ENCODE peak calls at places on chromosomes 3 and 15, in five cellular contexts. O is heart left ventricle, X is transverse colon, Z is uterus, B is psoas muscle. C is an unnamed sample. For H3K4me1, the result is how much of the 10 kb centered on the place peaks cover.

GRCh38 chr3:43425829-43426228 is 139.5 kb downstream of the SNRK start:
- DNase-seq in O (no peak), X (no peak), Z (no peak), B (no peak), C (no peak)

GRCh38 chr3:145952541-145952940 is 208.4 kb downstream of the PLOD2 start:
- DNase-seq in O (no peak), X (no peak), Z (no peak), B (no peak), C (no peak)

GRCh38 chr3:185959609-185960517 is 22.0 kb upstream of the TRA2B start:
- DNase-seq in O (no peak), X (peak), Z (no peak), B (no peak), C (no peak)

GRCh38 chr3:46867550-46867898 is 4.3 kb upstream of the MYL3 start:
- DNase-seq in O (peak), X (peak), Z (peak), B (peak), C (peak)

GRCh38 chr3:59818033-59818936 is 768.5 kb upstream of the CFAP20DC start:
- DNase-seq in O (peak), X (peak), Z (peak), B (peak), C (peak)

GRCh38 chr3:38165722-38166387 is 518 bp downstream of the OXSR1 start:
- DNase-seq in O (peak), X (no peak), Z (no peak), B (no peak), C (peak)

GRCh38 chr3:71784914-71785593 is at the start of gene PROK2:
- DNase-seq in O (no peak), X (no peak), Z (no peak), B (peak), C (no peak)

GRCh38 chr15:62809106-62809967 is 233.2 kb upstream of the TPM1 start:
- DNase-seq in O (no peak), X (no peak), Z (no peak), B (no peak), C (no peak)

GRCh38 chr3:197278933-197279332 is 19.5 kb downstream of the DLG1 start:
- DNase-seq in O (no peak), X (no peak), Z (no peak), B (no peak), C (no peak)

GRCh38 chr3:189593581-189593980 is 37.6 kb upstream of the TP63 start:
- DNase-seq in O (no peak), X (no peak), Z (no peak), B (no peak), C (no peak)

GRCh38 chr3:153277029-153277428 is 115.0 kb downstream of the RAP2B start:
- DNase-seq in O (no peak), X (no peak), Z (no peak), B (no peak), C (no peak)

GRCh38 chr3:17740703-17741102 is 1.7 kb downstream of the TBC1D5 start:
- DNase-seq in O (no peak), X (no peak), Z (no peak), B (no peak), C (no peak)

GRCh38 chr3:137103739-137104138 is 146.0 kb downstream of the IL20RB start:
- DNase-seq in O (no peak), X (no peak), Z (no peak), B (no peak), C (no peak)

GRCh38 chr3:172092658-172093057 is 53.3 kb downstream of the FNDC3B start:
- DNase-seq in O (no peak), X (no peak), Z (no peak), B (no peak), C (no peak)
- H3K4me1 ChIP-seq in O (half or more), X (half or more), Z (under half), B (half or more), C (half or more)

GRCh38 chr3:133487920-133488540 is 85.5 kb upstream of the CDV3 start:
- DNase-seq in O (no peak), X (no peak), Z (no peak), B (no peak), C (no peak)
- TF ChIP-seq CTCF in O (peak), X (peak), Z (peak), B (peak), C (peak)

DNA sequence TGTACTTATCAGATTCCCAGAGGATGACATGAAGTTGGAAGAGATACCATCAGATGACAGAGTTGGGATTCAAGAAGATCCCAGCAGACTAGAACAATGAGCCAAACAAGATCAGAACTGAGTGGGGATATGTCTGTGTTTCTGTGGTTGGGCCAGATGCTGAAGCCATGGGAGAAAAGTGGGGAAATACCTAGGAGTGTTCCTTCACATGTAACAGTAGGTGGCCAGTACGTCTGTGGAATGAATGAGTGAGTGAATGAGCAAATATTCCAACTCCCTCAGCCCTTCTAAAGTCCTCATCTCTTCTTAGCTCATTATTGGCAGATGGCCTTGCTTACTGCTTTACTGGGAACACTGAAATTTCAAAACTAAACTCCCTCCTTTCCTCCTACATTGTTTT is 32.2 kb upstream of the GREM1 start:
- DNase-seq in O (no peak), X (no peak), Z (no peak), B (no peak), C (no peak)
- H3K4me1 ChIP-seq in O (under half), X (under half), Z (under half), B (under half), C (under half)

GRCh38 chr3:194339356-194339755 is 11.8 kb downstream of the CPN2 start:
- DNase-seq in O (no peak), X (no peak), Z (no peak), B (no peak), C (no peak)
- TF ChIP-seq CTCF in O (no peak), X (no peak), Z (no peak), B (no peak), C (no peak)

GRCh38 chr15:77494073-77494472 is 73.4 kb downstream of the HMG20A start:
- DNase-seq in O (no peak), X (no peak), Z (no peak), B (no peak), C (no peak)
- H3K4me1 ChIP-seq in O (half or more), X (under half), Z (under half), B (under half), C (under half)

GRCh38 chr3:29143151-29143550 is 137.7 kb upstream of the RBMS3 start:
- DNase-seq in O (no peak), X (no peak), Z (no peak), B (no peak), C (no peak)

GRCh38 chr3:29145370-29145769 is 135.5 kb upstream of the RBMS3 start:
- DNase-seq in O (no peak), X (no peak), Z (no peak), B (no peak), C (no peak)

GRCh38 chr3:29141912-29142262 is 139.0 kb upstream of the RBMS3 start:
- DNase-seq in O (no peak), X (no peak), Z (no peak), B (no peak), C (no peak)

GRCh38 chr3:29144807-29145206 is 136.1 kb upstream of the RBMS3 start:
- DNase-seq in O (peak), X (peak), Z (peak), B (no peak), C (no peak)

DNA sequence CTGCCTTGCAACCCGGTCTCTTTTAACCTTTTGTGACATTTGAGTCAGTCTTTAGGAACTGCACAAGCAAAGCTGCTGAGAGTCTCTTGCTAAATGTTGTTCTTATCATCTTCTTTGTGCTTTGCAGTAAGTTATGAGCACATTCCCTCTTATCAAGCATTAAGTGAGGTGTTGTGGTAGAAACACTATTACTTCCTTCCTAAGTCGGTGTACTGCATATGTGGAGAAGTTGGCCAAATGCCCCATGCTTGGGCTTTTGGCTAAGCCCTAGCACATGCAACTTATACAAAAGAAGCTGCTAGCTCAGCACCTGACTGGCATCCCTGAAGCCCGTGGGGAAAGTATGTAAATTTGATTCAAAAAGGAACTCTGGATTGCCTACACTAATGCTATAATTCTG is 136.5 kb upstream of the RBMS3 start:
- DNase-seq in O (no peak), X (no peak), Z (no peak), B (no peak), C (no peak)
- TF ChIP-seq CTCF in O (no peak), X (no peak), Z (no peak), B (no peak), C (no peak)

DNA sequence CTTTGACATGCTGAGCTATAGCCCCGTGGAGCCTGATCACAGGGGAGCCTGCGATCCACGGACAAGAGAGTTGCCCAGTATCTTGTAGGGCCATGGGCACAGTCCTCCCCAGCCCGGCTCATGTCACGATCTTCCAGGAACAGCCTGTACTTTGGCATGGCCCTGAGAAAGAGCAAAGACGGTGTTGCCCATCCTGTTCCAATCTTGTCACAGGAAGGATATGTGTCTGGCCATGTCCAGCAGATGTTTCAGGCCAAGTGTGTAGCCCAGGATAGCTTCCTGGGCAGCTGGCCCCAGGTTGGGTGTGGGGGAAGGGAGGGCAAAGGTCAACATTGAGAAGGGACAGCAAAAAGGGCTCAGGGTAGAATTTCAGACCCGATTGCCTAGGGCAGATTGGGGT is 17.0 kb upstream of the RPL29 start:
- DNase-seq in O (no peak), X (no peak), Z (no peak), B (peak), C (no peak)
- H3K4me1 ChIP-seq in O (under half), X (under half), Z (under half), B (under half), C (under half)

C was measured in tibial artery.